ENCODE peak calls at places on chromosomes 7 and 10, in five cellular contexts. K, R, T, U and I are unnamed samples. For H3K9me3 and H3K4me1, the result is how much of the 10 kb centered on the place peaks cover.

GRCh38 chr10:61719906-61720305 is 57.2 kb downstream of the CABCOCO1 start:
- DNase-seq in K (no peak), R (no peak), T (no peak), U (no peak), I (no peak)

GRCh38 chr10:79940431-79940830 is 8.5 kb downstream of the SFTPD start:
- DNase-seq in K (no peak), R (no peak), T (no peak), U (no peak), I (no peak)

GRCh38 chr10:121078672-121079102 is 227.5 kb downstream of the WDR11 start:
- DNase-seq in K (no peak), R (no peak), T (no peak), U (peak), I (no peak)

GRCh38 chr10:88032566-88032965 is 169.1 kb downstream of the PTEN start:
- DNase-seq in K (no peak), R (peak), T (no peak), U (peak), I (no peak)

GRCh38 chr10:99793819-99794218 is 11.4 kb downstream of the ABCC2 start:
- DNase-seq in K (no peak), R (no peak), T (no peak), U (no peak), I (no peak)

GRCh38 chr10:55398463-55398862 is 597.4 kb upstream of the PCDH15 start:
- DNase-seq in K (no peak), R (no peak), T (no peak), U (no peak), I (no peak)

GRCh38 chr10:93437000-93437945 is 44.9 kb downstream of the MYOF start:
- DNase-seq in K (peak), R (peak), T (no peak), U (peak), I (peak)

GRCh38 chr7:644381-645305 is 81.9 kb upstream of the DNAAF5 start:
- DNase-seq in K (no peak), R (no peak), T (no peak), U (no peak), I (no peak)

GRCh38 chr7:30705596-30705995 is 23.3 kb upstream of the CRHR2 start:
- DNase-seq in K (no peak), R (no peak), T (no peak), U (no peak), I (no peak)

GRCh38 chr7:132547806-132548205 is 28.5 kb downstream of the PLXNA4 start:
- DNase-seq in K (no peak), R (no peak), T (no peak), U (peak), I (no peak)

GRCh38 chr10:124343351-124344265 is 75.1 kb downstream of the OAT start:
- DNase-seq in K (no peak), R (no peak), T (no peak), U (no peak), I (no peak)

GRCh38 chr7:149828357-149829309 is 9.5 kb upstream of the ZNF862 start:
- DNase-seq in K (no peak), R (no peak), T (no peak), U (no peak), I (no peak)

GRCh38 chr10:100816671-100817070 is 71.3 kb downstream of the PAX2 start:
- DNase-seq in K (no peak), R (no peak), T (no peak), U (no peak), I (no peak)

GRCh38 chr10:70458329-70459060 is 17.0 kb upstream of the NODAL start:
- DNase-seq in K (peak), R (peak), T (peak), U (peak), I (peak)

GRCh38 chr7:156026076-156027002 is 214.1 kb upstream of the SHH start:
- DNase-seq in K (peak), R (no peak), T (no peak), U (no peak), I (no peak)

GRCh38 chr7:44110724-44111635 is 6.8 kb downstream of the AEBP1 start:
- DNase-seq in K (no peak), R (no peak), T (no peak), U (no peak), I (no peak)

GRCh38 chr7:151503902-151504714 is 15.6 kb downstream of the RHEB start:
- DNase-seq in K (no peak), R (peak), T (no peak), U (peak), I (no peak)

GRCh38 chr7:46390042-46390441 is 469.0 kb upstream of the IGFBP3 start:
- DNase-seq in K (no peak), R (no peak), T (no peak), U (no peak), I (no peak)

GRCh38 chr10:112475565-112476233 is 28.7 kb downstream of the VTI1A start:
- DNase-seq in K (no peak), R (peak), T (no peak), U (peak), I (peak)

GRCh38 chr7:80439894-80440811 is 71.7 kb downstream of the GNAT3 start:
- DNase-seq in K (no peak), R (peak), T (no peak), U (peak), I (peak)

GRCh38 chr7:42065942-42066341 is 171.1 kb downstream of the GLI3 start:
- DNase-seq in K (no peak), R (no peak), T (no peak), U (peak), I (no peak)

GRCh38 chr10:72009062-72009429 is 44.9 kb downstream of the CHST3 start:
- DNase-seq in K (no peak), R (peak), T (no peak), U (no peak), I (no peak)

GRCh38 chr7:23347682-23348180 is 48.6 kb downstream of the MALSU1 start:
- DNase-seq in K (no peak), R (peak), T (peak), U (peak), I (peak)

GRCh38 chr10:117541909-117542705 is 439 bp upstream of the EMX2 start:
- DNase-seq in K (peak), R (peak), T (no peak), U (peak), I (peak)

GRCh38 chr10:78065616-78066410 is 32.1 kb downstream of the RPS24 start:
- DNase-seq in K (no peak), R (no peak), T (no peak), U (no peak), I (peak)

GRCh38 chr7:27254625-27255024 is 12.0 kb downstream of the EVX1 start:
- DNase-seq in K (no peak), R (peak), T (no peak), U (no peak), I (no peak)

GRCh38 chr7:155412416-155413253 is 45.3 kb upstream of the EN2 start:
- DNase-seq in K (peak), R (peak), T (peak), U (peak), I (peak)

GRCh38 chr10:90125966-90126600 is 424.7 kb downstream of the KIF20B start:
- DNase-seq in K (no peak), R (no peak), T (no peak), U (peak), I (no peak)

GRCh38 chr7:37320840-37321468 is 127.7 kb downstream of the ELMO1 start:
- DNase-seq in K (no peak), R (no peak), T (no peak), U (no peak), I (no peak)

GRCh38 chr10:89080660-89081059 is 90.1 kb downstream of the FAS start:
- DNase-seq in K (no peak), R (peak), T (no peak), U (no peak), I (no peak)
- TF ChIP-seq EZH2 in K (no peak), R (no peak), T (no peak), U (no peak), I (no peak)

DNA sequence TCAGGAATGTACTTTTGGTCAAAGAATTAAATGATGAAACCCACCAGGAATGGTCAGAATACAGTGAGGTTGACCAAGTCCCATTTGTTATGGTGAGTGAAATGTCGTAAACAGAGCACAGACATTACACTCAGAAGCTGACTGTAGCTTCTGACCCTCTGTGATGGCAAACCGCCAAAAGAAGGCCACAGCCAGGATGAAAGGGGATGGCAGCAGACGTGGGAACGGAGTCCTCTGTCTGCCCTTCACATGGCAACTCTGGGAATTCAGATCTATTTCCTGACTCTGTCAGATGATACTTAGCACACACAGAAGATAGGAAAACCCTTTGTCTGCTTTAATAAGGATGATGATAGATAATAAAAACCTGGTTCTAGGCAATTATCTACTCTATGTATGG is 757.1 kb downstream of the SORCS3 start:
- DNase-seq in K (no peak), R (no peak), T (no peak), U (peak), I (no peak)
- H3K9me3 ChIP-seq in K (under half), R (under half), T (under half), U (under half), I (under half)

DNA sequence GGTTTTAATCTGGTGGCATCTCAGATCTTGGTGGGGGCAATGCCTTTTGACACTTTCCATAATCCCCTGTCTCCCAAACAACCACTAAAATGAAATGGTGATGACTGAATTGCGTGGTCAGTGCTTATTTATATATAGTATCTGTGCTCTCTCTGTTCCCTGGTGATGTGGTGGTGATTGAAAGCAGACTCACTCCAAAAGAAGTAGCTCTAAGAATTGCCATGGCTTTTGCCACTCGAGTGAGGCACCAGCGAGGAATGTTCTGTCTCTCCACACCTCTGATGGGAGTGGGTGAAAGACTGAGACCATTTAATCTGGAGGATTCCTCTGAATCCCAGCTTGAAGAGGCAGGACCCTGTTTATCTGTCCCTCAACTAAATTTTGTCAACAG is 2.8 kb downstream of the DUSP5 start:
- DNase-seq in K (no peak), R (peak), T (peak), U (peak), I (no peak)
- H3K4me1 ChIP-seq in K (under half), R (half or more), T (half or more), U (under half), I (half or more)

DNA sequence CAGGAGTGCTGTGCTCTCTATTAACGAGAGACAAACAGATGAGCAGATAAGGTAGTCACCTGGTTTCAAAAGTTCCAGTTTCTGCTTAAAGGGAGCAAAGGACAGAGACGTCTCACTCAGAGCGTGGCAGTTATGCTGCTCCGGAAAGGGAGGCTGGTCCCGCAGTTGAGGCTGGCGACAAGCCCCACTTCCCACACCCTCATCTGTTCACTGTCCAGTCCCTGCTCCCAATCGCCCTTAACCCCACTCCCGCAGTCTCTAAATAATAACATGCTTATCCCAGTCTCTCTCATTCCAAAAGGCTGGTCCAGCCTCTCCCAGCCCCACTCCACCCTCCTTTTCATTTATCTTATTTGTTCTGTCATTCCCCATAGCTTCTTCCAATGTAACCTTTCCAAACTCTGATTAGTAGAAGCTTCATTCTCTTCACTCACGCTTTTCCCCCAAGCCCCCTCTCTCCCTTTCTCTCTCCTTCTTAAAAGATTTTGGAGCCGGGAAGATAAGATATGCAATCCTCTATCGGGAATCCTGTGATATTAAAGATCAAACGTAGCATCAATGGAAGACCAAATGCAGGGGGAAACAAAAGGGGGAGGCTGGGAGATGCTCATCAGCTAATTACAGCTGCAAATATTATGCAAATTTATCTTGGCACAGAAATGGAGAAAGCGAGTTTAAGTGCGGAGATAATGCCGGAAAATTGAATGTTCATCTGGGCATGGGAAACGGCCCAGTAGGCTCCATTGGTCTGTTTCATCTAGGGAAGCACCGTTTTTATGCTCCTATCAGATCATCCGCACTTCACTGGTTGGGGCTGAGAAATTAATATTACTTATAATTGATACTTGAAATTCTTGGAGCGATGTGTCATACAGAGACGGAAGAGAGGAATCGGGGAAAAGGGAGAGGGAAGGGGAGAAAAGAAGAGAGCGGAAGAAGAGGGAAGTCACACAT is 16.3 kb upstream of the GATA3 start:
- DNase-seq in K (no peak), R (no peak), T (no peak), U (no peak), I (no peak)
- TF ChIP-seq EZH2 in K (peak), R (peak), T (no peak), U (peak), I (peak)

DNA sequence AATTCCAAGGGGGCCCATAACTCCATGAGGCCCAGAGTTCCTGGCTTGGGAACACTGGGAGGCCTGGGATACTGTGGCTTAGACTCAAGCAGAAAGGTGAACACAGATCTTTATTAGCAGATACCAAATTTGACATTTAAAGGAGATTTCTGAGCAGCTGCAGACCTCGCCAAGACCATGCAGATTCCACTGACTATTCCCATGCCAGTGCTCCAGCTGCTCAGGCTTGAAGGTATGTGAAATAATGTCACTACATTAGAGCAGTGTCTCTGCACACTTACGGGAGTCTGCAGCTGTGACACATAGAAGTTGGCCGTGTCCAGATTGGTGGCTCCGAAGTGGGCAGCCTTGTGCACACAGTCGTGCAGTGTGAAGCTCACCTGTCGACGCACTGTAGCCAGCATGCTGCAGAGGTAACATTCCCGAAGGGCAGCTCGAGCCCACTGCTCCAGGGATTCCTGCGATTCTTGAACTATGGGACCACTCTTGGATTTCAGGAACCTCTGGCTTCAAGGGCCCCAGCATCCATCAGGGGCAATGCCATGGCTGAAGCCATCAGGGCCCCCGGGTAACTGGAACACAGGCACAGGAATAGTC is 46.1 kb downstream of the SEPTIN7 start:
- DNase-seq in K (no peak), R (no peak), T (no peak), U (no peak), I (no peak)
- H3K9me3 ChIP-seq in K (under half), R (under half), T (under half), U (under half), I (under half)

DNA sequence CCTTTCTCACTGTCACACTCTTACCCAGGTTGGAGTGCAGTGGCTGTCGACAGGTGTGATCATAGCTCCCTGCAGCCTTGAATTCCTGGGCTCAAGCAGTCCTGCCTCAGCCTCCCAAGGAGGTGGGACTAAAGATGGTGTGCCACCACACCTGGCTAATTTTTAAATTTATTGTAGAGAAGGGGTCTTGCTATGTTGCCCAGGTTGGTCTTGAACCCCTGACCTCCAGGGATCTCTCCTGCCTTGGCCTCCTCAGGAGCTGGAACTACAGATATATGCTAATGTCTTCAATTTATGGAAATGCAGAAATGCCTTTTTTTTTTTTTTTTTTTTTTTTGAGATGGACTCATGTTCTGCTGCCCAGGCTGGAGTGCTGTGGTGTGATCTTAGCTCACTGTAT is 42.7 kb downstream of the DNAJB6 start:
- DNase-seq in K (no peak), R (no peak), T (no peak), U (no peak), I (no peak)
- H3K4me1 ChIP-seq in K (under half), R (under half), T (under half), U (under half), I (under half)

DNA sequence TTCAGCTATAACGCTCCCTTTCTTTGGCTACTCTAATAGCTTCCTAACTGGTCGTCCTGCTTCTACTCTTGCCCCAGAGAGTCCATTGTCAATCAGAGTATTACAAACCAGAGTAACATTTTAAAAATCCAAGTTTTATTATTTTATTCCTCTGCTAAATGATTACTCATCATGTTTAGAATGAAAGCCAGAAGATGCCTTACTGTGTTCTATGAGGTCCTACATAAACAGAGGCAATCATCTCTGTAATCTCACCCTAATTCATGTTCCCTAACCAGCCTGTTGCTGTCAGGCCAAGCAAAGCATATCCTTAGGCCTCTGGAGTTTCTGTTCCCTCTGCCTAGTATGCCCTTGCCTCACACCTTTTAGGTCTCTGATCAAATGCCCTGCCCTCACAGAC is 497.5 kb downstream of the PHTF2 start:
- DNase-seq in K (no peak), R (peak), T (no peak), U (peak), I (no peak)
- TF ChIP-seq EZH2 in K (no peak), R (no peak), T (no peak), U (no peak), I (no peak)

DNA sequence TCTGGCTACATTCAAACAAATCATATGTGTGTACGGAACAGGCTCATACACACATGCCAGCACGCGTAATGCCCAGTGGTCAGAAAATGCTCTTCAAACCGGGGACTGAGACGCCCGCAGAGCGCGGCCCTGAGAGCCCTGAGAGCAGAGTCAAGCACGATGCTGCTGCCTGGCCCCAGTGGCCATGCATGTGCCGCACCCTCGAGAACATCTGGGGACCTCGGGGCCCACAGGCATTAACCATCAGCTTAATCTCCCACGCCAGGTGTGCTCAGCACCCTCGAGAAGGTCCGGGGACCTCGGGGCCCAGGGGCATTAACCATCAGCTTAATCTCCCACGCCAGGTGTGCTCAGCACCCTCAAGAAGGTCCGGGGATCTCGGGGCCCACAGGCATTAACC is 163.1 kb downstream of the PTPRN2 start:
- DNase-seq in K (no peak), R (no peak), T (no peak), U (no peak), I (no peak)
- H3K9me3 ChIP-seq in K (under half), R (under half), T (under half), U (under half), I (under half)

DNA sequence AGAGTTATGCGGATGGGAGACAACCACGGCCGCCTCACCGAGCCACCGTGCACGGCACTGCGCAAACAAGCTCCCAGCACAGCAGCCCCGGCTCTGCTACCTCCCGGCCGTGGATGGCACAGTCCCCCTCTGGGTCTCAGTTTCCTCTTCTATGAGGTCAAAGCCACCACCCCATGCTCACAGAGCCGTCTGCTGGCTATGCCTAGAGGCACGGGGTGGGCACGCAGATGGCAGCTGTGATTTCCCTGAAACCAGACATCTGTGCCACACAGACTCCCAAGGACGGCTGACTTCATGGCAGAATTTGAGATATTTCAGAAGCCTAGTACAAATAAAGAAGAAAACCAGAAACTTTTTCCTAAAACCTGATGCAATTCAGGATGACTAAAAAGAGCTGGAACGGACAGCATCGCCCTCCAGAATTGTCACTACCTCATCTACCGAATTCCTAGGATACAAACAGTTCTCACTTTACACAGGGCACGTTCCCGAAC is 73.2 kb downstream of the AMZ1 start:
- DNase-seq in K (no peak), R (peak), T (no peak), U (no peak), I (no peak)
- H3K4me1 ChIP-seq in K (under half), R (half or more), T (under half), U (half or more), I (under half)